ENCODE peak calls at places on chromosomes 16 and 17, in five cellular contexts. F is astrocyte of the cerebellum, A is ovary, C is osteocyte, N is psoas muscle. J is an unnamed sample.

GRCh38 chr17:32941419-32942032 is 13.6 kb downstream of the TMEM98 start:
- DNase-seq in F (no peak), A (no peak), C (no peak), N (no peak), J (no peak)

GRCh38 chr17:80832266-80832676 is 159.4 kb upstream of the CHMP6 start:
- DNase-seq in F (no peak), A (peak; percentile 68), C (no peak), N (no peak), J (no peak)

GRCh38 chr17:83204230-83204725 is 124.9 kb downstream of the METRNL start:
- DNase-seq in F (no peak), A (no peak), C (no peak), N (no peak), J (no peak)

GRCh38 chr16:49547448-49547847 is 173.8 kb downstream of the C16orf78 start:
- DNase-seq in F (no peak), A (no peak), C (no peak), N (no peak), J (no peak)

GRCh38 chr16:55273959-55274358 is 50.0 kb upstream of the IRX6 start:
- DNase-seq in F (no peak), A (no peak), C (no peak), N (no peak), J (no peak)

GRCh38 chr16:3482659-3483241 is 12.5 kb downstream of the C16orf90 start:
- DNase-seq in F (no peak), A (no peak), C (no peak), N (no peak), J (no peak)

GRCh38 chr16:87076331-87076949 is 240.8 kb downstream of the C16orf95 start:
- DNase-seq in F (no peak), A (no peak), C (peak; percentile 32), N (no peak), J (no peak)

GRCh38 chr17:78716814-78717393 is 65.2 kb downstream of the CYTH1 start:
- DNase-seq in F (no peak), A (peak; percentile 78), C (no peak), N (peak; percentile 76), J (no peak)

GRCh38 chr16:57152096-57153093 is 33.4 kb downstream of the PSME3IP1 start:
- DNase-seq in F (no peak), A (no peak), C (no peak), N (no peak), J (no peak)

GRCh38 chr16:80828495-80828894 is 24.1 kb upstream of the CDYL2 start:
- DNase-seq in F (no peak), A (no peak), C (no peak), N (no peak), J (no peak)

GRCh38 chr16:86379505-86379846 is 130.9 kb upstream of the FOXF1 start:
- DNase-seq in F (no peak), A (no peak), C (no peak), N (no peak), J (no peak)

GRCh38 chr17:19250421-19251141 is 13.4 kb downstream of the EPN2 start:
- DNase-seq in F (no peak), A (peak; percentile 54), C (no peak), N (no peak), J (no peak)

GRCh38 chr16:53518550-53519416 is 15.8 kb upstream of the AKTIP start:
- DNase-seq in F (no peak), A (no peak), C (no peak), N (no peak), J (no peak)

GRCh38 chr16:58481226-58481869 is 18.6 kb upstream of the NDRG4 start:
- DNase-seq in F (no peak), A (no peak), C (no peak), N (no peak), J (no peak)

GRCh38 chr16:78939600-78939999 is 660.9 kb downstream of the MAF start:
- DNase-seq in F (no peak), A (no peak), C (no peak), N (no peak), J (no peak)

GRCh38 chr16:83420206-83420760 is 387.5 kb upstream of the HSBP1 start:
- DNase-seq in F (peak; percentile 35), A (no peak), C (no peak), N (no peak), J (no peak)

GRCh38 chr16:25957707-25958106 is 265.9 kb downstream of the HS3ST4 start:
- DNase-seq in F (no peak), A (no peak), C (no peak), N (no peak), J (no peak)

GRCh38 chr16:72962347-72962746 is 85.6 kb downstream of the ZFHX3 start:
- DNase-seq in F (no peak), A (no peak), C (no peak), N (no peak), J (no peak)

GRCh38 chr17:37358830-37359681 is 16.7 kb upstream of the C17orf78 start:
- DNase-seq in F (peak; percentile 64), A (peak; percentile 98), C (peak; percentile 95), N (peak; percentile 96), J (peak; percentile 59)

GRCh38 chr16:62213763-62214162 is 177.5 kb upstream of the CDH8 start:
- DNase-seq in F (no peak), A (no peak), C (no peak), N (no peak), J (no peak)

GRCh38 chr16:85878875-85879274 is 20.1 kb upstream of the IRF8 start:
- DNase-seq in F (no peak), A (no peak), C (no peak), N (no peak), J (peak; percentile 40)

DNA sequence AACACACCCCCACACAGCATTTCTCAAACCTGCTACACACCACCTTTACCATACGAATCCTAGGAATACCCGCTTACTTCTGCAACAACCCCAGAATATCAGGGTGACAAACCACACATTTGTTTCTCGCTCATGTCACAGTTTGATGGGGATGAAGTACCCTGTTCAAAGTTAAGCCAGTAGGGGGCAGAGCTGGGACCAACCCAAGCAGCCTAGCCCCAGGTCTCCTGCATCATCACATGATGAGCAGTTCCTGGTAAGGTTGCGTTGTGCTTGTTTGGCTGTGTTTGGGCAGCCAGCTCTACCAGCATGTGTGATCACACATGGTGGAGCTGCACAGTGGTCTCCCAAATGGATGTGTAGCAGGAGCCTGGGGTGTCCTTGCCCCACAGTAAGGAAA is 103.6 kb upstream of the C16orf82 start:
- DNase-seq in F (no peak), A (no peak), C (no peak), N (no peak), J (no peak)
- TF ChIP-seq CTCF in F (peak; percentile 28), A (no peak), C (no peak), N (no peak), J (peak; percentile 57)

DNA sequence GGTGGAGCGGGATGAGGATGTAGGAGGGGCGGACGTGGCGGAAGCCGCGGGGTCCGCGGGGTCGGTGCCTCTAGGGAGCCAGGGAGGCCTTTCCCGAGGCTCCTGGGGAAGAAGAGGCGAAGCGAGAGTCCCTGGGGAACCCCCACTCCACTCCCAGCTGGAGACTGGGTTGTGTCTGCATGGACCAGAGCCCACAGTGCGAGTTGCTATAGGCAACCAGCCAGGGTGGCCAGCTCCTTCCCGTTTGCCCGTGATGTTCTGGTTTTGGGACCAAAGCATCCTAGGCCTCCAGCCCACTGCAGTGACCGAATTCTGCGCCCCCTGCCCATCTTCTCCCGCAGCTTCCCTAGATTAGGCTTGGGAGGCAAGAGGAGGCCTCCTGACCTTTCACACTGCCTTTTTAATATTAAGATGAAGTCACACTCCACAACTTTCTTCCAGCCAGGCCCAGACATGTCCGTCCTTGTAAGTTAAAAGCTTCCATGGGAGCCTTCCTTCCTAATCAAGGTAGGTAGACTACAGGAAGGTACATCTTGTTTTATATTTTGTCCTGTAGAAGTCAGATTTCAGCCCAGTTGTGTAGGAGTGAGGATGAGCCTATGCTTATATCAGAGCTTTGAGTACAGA is 469 bp downstream of the AMZ2 start:
- DNase-seq in F (no peak), A (no peak), C (no peak), N (no peak), J (no peak)
- TF ChIP-seq CTCF in F (no peak), A (no peak), C (no peak), N (no peak), J (no peak)

GRCh38 chr17:13017623-13018462 is at the start of gene ELAC2:
- DNase-seq in F (peak; percentile 98), A (peak; percentile 97), C (peak; percentile 99), N (peak; percentile 96), J (peak; percentile 88)
- TF ChIP-seq CTCF in F (no peak), A (peak; percentile 38), C (no peak), N (peak; percentile 16), J (no peak)

DNA sequence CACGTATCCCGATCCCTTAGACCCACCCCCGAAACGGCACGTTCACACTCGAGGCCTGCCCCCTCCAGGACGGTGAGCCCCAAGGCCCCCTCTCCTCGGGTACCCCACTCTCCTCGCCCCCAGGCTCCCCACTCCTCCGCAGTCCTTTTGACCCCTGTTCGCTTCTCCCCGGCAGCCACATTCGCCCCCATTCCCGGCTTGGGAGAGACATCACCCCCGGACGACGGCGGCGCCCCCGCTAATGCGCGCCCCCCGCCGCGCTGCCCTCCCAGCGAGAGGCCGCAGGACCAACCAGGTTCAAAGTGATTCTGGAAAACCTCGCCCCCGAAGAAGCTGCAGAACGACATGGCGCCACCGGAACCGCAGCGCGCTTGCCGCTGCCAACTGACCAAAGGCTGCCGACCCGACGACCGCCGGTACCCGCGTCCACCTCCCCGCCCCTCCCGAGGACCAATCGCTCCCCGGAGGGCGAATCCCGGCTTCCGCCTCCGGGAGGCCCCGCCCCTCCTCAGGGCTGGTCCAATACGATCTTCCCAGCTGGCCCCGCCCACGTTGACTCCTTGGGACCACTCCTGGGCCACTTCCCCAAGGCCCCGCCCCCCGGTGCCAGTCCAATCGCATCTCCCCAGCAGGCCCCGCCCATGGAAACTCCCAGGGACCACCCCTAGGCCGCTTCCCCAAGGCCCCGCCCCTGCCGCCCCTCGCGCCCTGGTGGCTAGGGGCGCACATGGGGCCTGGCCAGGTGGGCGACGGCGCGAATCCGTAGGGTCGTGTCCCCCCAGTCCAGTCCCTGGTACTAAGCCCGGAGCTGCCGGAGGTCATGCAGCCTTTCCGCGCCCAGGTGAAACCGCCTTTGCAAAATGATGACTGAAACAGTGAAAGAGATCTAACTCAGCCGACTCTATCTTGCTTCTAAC is at the start of gene MSRB1:
- DNase-seq in F (peak; percentile 96), A (peak; percentile 100), C (peak; percentile 100), N (peak; percentile 100), J (peak; percentile 85)
- TF ChIP-seq CTCF in F (no peak), A (no peak), C (no peak), N (no peak), J (no peak)

DNA sequence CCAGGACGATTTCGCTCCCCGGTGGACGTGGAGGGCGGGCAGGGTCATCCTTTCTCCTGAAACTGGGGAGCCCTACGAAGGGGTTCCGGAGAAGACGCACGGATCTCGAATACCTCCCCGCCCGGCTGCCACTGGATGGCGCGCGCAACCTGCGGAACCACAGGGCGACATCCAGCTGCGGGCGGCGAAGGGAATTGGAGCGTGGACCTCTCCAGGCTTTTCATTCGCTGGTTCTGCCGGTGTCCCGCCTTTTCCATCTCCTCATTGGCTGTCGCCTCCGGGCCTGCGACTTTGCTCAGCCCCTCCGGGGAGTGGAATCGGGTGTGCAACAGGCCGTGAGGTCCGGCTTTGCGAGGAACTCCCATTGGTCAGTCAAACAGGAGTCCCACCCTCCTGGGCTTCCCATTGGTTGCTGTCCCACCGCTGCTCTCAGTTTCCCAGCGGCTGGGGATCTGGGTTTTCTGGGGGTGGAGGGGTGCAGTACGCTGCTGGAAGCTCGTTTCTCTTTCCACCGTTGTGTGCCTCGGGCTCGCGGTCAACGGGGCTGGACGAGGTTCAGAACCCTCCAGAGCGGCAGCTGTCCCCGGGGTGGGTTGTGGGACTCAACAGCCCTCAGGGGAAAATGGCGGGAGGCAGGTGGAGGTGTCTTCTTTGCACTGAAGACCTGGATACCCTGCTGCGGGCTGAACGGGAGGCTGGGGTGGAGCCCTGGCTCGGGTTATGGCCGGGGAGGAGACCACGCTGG is 14.5 kb downstream of the OR1D5 start:
- DNase-seq in F (peak; percentile 89), A (peak; percentile 97), C (peak; percentile 99), N (peak; percentile 91), J (peak; percentile 96)
- TF ChIP-seq CTCF in F (peak; percentile 67), A (peak; percentile 46), C (peak; percentile 81), N (peak; percentile 61), J (peak; percentile 84)

GRCh38 chr17:39623356-39623950 is 3.3 kb upstream of the PPP1R1B start:
- DNase-seq in F (peak; percentile 12), A (peak; percentile 84), C (peak; percentile 94), N (peak; percentile 85), J (no peak)
- TF ChIP-seq CTCF in F (peak; percentile 97), A (peak; percentile 50), C (peak; percentile 92), N (peak; percentile 88), J (peak; percentile 97)

J was measured in BJ.